ENCODE peak calls at places on chromosomes 7 and 10, in six cellular contexts. One of them, this sample, is unnamed.

GRCh38 chr10:82925547-82925946 is 1050.6 kb downstream of the NRG3 start:
- DNase-seq in T follicular helper cell: no peak
- DNase-seq in breast epithelium: no peak
- DNase-seq in stimulated activated CD4-positive, alpha-beta T cell treated with anti-CD3 and anti-CD28 coated beads, Interleukin-4, amount 100 ng/mL, for 1 hour: no peak
- DNase-seq in heart right ventricle: no peak
- DNase-seq in lower leg skin: no peak
- DNase-seq in this sample: no peak

GRCh38 chr7:124275411-124275810 is 242.5 kb upstream of the TMEM229A start:
- DNase-seq in T follicular helper cell: no peak
- DNase-seq in breast epithelium: no peak
- DNase-seq in heart right ventricle: no peak
- DNase-seq in stimulated activated CD4-positive, alpha-beta T cell treated with anti-CD3 and anti-CD28 coated beads, Interleukin-4, amount 100 ng/mL, for 1 hour: no peak
- DNase-seq in lower leg skin: no peak
- DNase-seq in this sample: no peak

GRCh38 chr7:157927313-157927925 is 590.6 kb downstream of the DNAJB6 start:
- DNase-seq in heart right ventricle: no peak
- DNase-seq in lower leg skin: no peak
- DNase-seq in stimulated activated CD4-positive, alpha-beta T cell treated with anti-CD3 and anti-CD28 coated beads, Interleukin-4, amount 100 ng/mL, for 1 hour: no peak
- DNase-seq in T follicular helper cell: no peak
- DNase-seq in breast epithelium: no peak
- DNase-seq in this sample: no peak

GRCh38 chr10:130511801-130512200 is 375.6 kb downstream of the GLRX3 start:
- DNase-seq in T follicular helper cell: no peak
- DNase-seq in heart right ventricle: no peak
- DNase-seq in lower leg skin: no peak
- DNase-seq in breast epithelium: no peak
- DNase-seq in stimulated activated CD4-positive, alpha-beta T cell treated with anti-CD3 and anti-CD28 coated beads, Interleukin-4, amount 100 ng/mL, for 1 hour: no peak
- DNase-seq in this sample: no peak

GRCh38 chr10:63627376-63627775 is 106.2 kb downstream of the REEP3 start:
- DNase-seq in T follicular helper cell: no peak
- DNase-seq in heart right ventricle: no peak
- DNase-seq in breast epithelium: no peak
- DNase-seq in lower leg skin: no peak
- DNase-seq in stimulated activated CD4-positive, alpha-beta T cell treated with anti-CD3 and anti-CD28 coated beads, Interleukin-4, amount 100 ng/mL, for 1 hour: no peak
- DNase-seq in this sample: no peak

GRCh38 chr7:27873981-27874957 is 134.3 kb downstream of the TAX1BP1 start:
- DNase-seq in stimulated activated CD4-positive, alpha-beta T cell treated with anti-CD3 and anti-CD28 coated beads, Interleukin-4, amount 100 ng/mL, for 1 hour: no peak
- DNase-seq in T follicular helper cell: no peak
- DNase-seq in breast epithelium: no peak
- DNase-seq in heart right ventricle: peak
- DNase-seq in lower leg skin: peak
- DNase-seq in this sample: no peak

GRCh38 chr7:43954524-43955228 is 28.4 kb downstream of the UBE2D4 start:
- DNase-seq in heart right ventricle: no peak
- DNase-seq in lower leg skin: no peak
- DNase-seq in stimulated activated CD4-positive, alpha-beta T cell treated with anti-CD3 and anti-CD28 coated beads, Interleukin-4, amount 100 ng/mL, for 1 hour: peak
- DNase-seq in T follicular helper cell: no peak
- DNase-seq in breast epithelium: no peak
- DNase-seq in this sample: no peak

GRCh38 chr7:75688200-75689136 is 50.3 kb downstream of the HIP1 start:
- DNase-seq in lower leg skin: no peak
- DNase-seq in heart right ventricle: peak
- DNase-seq in T follicular helper cell: no peak
- DNase-seq in breast epithelium: no peak
- DNase-seq in stimulated activated CD4-positive, alpha-beta T cell treated with anti-CD3 and anti-CD28 coated beads, Interleukin-4, amount 100 ng/mL, for 1 hour: no peak
- DNase-seq in this sample: no peak

GRCh38 chr7:117134885-117135552 is 181.7 kb downstream of the ST7 start:
- DNase-seq in T follicular helper cell: no peak
- DNase-seq in breast epithelium: no peak
- DNase-seq in lower leg skin: no peak
- DNase-seq in heart right ventricle: no peak
- DNase-seq in stimulated activated CD4-positive, alpha-beta T cell treated with anti-CD3 and anti-CD28 coated beads, Interleukin-4, amount 100 ng/mL, for 1 hour: no peak
- DNase-seq in this sample: no peak

GRCh38 chr10:51667992-51668689 is 31.3 kb downstream of the CSTF2T start:
- DNase-seq in stimulated activated CD4-positive, alpha-beta T cell treated with anti-CD3 and anti-CD28 coated beads, Interleukin-4, amount 100 ng/mL, for 1 hour: no peak
- DNase-seq in lower leg skin: no peak
- DNase-seq in heart right ventricle: no peak
- DNase-seq in breast epithelium: no peak
- DNase-seq in T follicular helper cell: no peak
- DNase-seq in this sample: no peak

GRCh38 chr7:51649-52048 is 140.7 kb upstream of the FAM20C start:
- DNase-seq in T follicular helper cell: no peak
- DNase-seq in lower leg skin: no peak
- DNase-seq in stimulated activated CD4-positive, alpha-beta T cell treated with anti-CD3 and anti-CD28 coated beads, Interleukin-4, amount 100 ng/mL, for 1 hour: no peak
- DNase-seq in heart right ventricle: no peak
- DNase-seq in breast epithelium: no peak
- DNase-seq in this sample: no peak

GRCh38 chr7:18345641-18346234 is 149.8 kb upstream of the HDAC9 start:
- DNase-seq in T follicular helper cell: no peak
- DNase-seq in breast epithelium: no peak
- DNase-seq in stimulated activated CD4-positive, alpha-beta T cell treated with anti-CD3 and anti-CD28 coated beads, Interleukin-4, amount 100 ng/mL, for 1 hour: peak
- DNase-seq in lower leg skin: no peak
- DNase-seq in heart right ventricle: no peak
- DNase-seq in this sample: no peak

GRCh38 chr7:69787736-69788431 is 189.6 kb downstream of the AUTS2 start:
- DNase-seq in stimulated activated CD4-positive, alpha-beta T cell treated with anti-CD3 and anti-CD28 coated beads, Interleukin-4, amount 100 ng/mL, for 1 hour: no peak
- DNase-seq in T follicular helper cell: no peak
- DNase-seq in heart right ventricle: no peak
- DNase-seq in breast epithelium: no peak
- DNase-seq in lower leg skin: no peak
- DNase-seq in this sample: no peak

GRCh38 chr7:134818568-134819345 is 39.3 kb downstream of the CALD1 start:
- DNase-seq in T follicular helper cell: no peak
- DNase-seq in heart right ventricle: no peak
- DNase-seq in breast epithelium: no peak
- DNase-seq in stimulated activated CD4-positive, alpha-beta T cell treated with anti-CD3 and anti-CD28 coated beads, Interleukin-4, amount 100 ng/mL, for 1 hour: no peak
- DNase-seq in lower leg skin: no peak
- DNase-seq in this sample: no peak

GRCh38 chr7:118080947-118081346 is 103.0 kb upstream of the LSM8 start:
- DNase-seq in lower leg skin: peak
- DNase-seq in stimulated activated CD4-positive, alpha-beta T cell treated with anti-CD3 and anti-CD28 coated beads, Interleukin-4, amount 100 ng/mL, for 1 hour: peak
- DNase-seq in breast epithelium: no peak
- DNase-seq in heart right ventricle: no peak
- DNase-seq in T follicular helper cell: no peak
- DNase-seq in this sample: no peak

GRCh38 chr10:112946649-112947048 is 3.4 kb upstream of the TCF7L2 start:
- DNase-seq in breast epithelium: no peak
- DNase-seq in lower leg skin: no peak
- DNase-seq in heart right ventricle: peak
- DNase-seq in stimulated activated CD4-positive, alpha-beta T cell treated with anti-CD3 and anti-CD28 coated beads, Interleukin-4, amount 100 ng/mL, for 1 hour: no peak
- DNase-seq in T follicular helper cell: no peak
- DNase-seq in this sample: no peak

GRCh38 chr7:130673066-130673465 is 4.5 kb upstream of the COPG2 start:
- DNase-seq in breast epithelium: no peak
- DNase-seq in heart right ventricle: no peak
- DNase-seq in lower leg skin: no peak
- DNase-seq in T follicular helper cell: no peak
- DNase-seq in stimulated activated CD4-positive, alpha-beta T cell treated with anti-CD3 and anti-CD28 coated beads, Interleukin-4, amount 100 ng/mL, for 1 hour: no peak
- DNase-seq in this sample: no peak

GRCh38 chr10:77718957-77719356 is 81.3 kb upstream of the KCNMA1 start:
- DNase-seq in T follicular helper cell: no peak
- DNase-seq in breast epithelium: no peak
- DNase-seq in lower leg skin: no peak
- DNase-seq in stimulated activated CD4-positive, alpha-beta T cell treated with anti-CD3 and anti-CD28 coated beads, Interleukin-4, amount 100 ng/mL, for 1 hour: no peak
- DNase-seq in heart right ventricle: no peak
- DNase-seq in this sample: no peak

GRCh38 chr7:30933124-30933893 is 21.7 kb downstream of the AQP1 start:
- DNase-seq in heart right ventricle: no peak
- DNase-seq in T follicular helper cell: no peak
- DNase-seq in breast epithelium: peak
- DNase-seq in lower leg skin: no peak
- DNase-seq in stimulated activated CD4-positive, alpha-beta T cell treated with anti-CD3 and anti-CD28 coated beads, Interleukin-4, amount 100 ng/mL, for 1 hour: no peak
- DNase-seq in this sample: no peak

GRCh38 chr7:39248693-39249090 is 271.0 kb downstream of the POU6F2 start:
- DNase-seq in breast epithelium: no peak
- DNase-seq in T follicular helper cell: no peak
- DNase-seq in heart right ventricle: no peak
- DNase-seq in stimulated activated CD4-positive, alpha-beta T cell treated with anti-CD3 and anti-CD28 coated beads, Interleukin-4, amount 100 ng/mL, for 1 hour: no peak
- DNase-seq in lower leg skin: no peak
- DNase-seq in this sample: no peak

GRCh38 chr7:116210345-116211005 is at the start of gene TES:
- DNase-seq in T follicular helper cell: peak
- DNase-seq in breast epithelium: peak
- DNase-seq in lower leg skin: no peak
- DNase-seq in heart right ventricle: peak
- DNase-seq in stimulated activated CD4-positive, alpha-beta T cell treated with anti-CD3 and anti-CD28 coated beads, Interleukin-4, amount 100 ng/mL, for 1 hour: peak
- DNase-seq in this sample: peak

This sample was measured in activated gamma-delta T cell treated with anti-CD3 and anti-CD28 coated beads, Interleukin-2, amount 50 U/mL, for 16 hours.